ENCODE peak calls at places on chromosomes 1 and 21, in eight cellular contexts. W, U, N, L, A, O, V and I are unnamed samples.

GRCh38 chr1:212485895-212486590 is 53.3 kb downstream of the NENF start:
- DNase-seq in U (no peak), L (no peak), W (no peak), A (no peak), N (no peak), V (peak), O (peak), I (peak)

GRCh38 chr1:100265562-100265930 is 470 bp upstream of the RTCA start:
- DNase-seq in A (no peak), L (no peak), V (no peak), W (no peak), O (no peak), U (peak), N (no peak), I (no peak)

GRCh38 chr1:11521605-11522399 is 42.8 kb downstream of the DISP3 start:
- DNase-seq in A (no peak), W (no peak), L (no peak), U (no peak), O (no peak), N (no peak), V (no peak), I (no peak)

GRCh38 chr1:227729144-227729880 is 5.8 kb downstream of the JMJD4 start:
- DNase-seq in O (no peak), W (peak), U (no peak), L (no peak), N (no peak), V (no peak), A (no peak), I (no peak)

GRCh38 chr1:180636138-180636537 is 4.3 kb downstream of the XPR1 start:
- DNase-seq in W (no peak), L (no peak), N (no peak), A (no peak), U (no peak), O (no peak), V (no peak), I (peak)

GRCh38 chr21:43957128-43957571 is 55.0 kb upstream of the TRAPPC10 start:
- DNase-seq in O (peak), U (no peak), A (no peak), L (no peak), W (no peak), V (no peak), N (no peak), I (no peak)

GRCh38 chr1:229781453-229781852 is 155.4 kb downstream of the URB2 start:
- DNase-seq in N (no peak), V (no peak), W (no peak), A (no peak), L (peak), U (no peak), O (peak), I (no peak)

GRCh38 chr1:9151326-9151860 is 22.5 kb upstream of the GPR157 start:
- DNase-seq in O (peak), V (peak), W (no peak), A (no peak), U (no peak), L (no peak), N (no peak), I (no peak)

GRCh38 chr1:28193701-28194161 is 17.2 kb upstream of the PTAFR start:
- DNase-seq in V (no peak), L (no peak), U (no peak), N (no peak), W (no peak), A (no peak), O (no peak), I (no peak)

GRCh38 chr21:42465008-42465878 is 30.8 kb downstream of the RSPH1 start:
- DNase-seq in U (no peak), N (no peak), W (no peak), A (no peak), L (no peak), O (no peak), V (no peak), I (peak)

GRCh38 chr1:229019647-229020281 is 251.1 kb upstream of the RAB4A start:
- DNase-seq in V (no peak), A (no peak), U (no peak), N (no peak), L (no peak), O (no peak), W (no peak), I (no peak)

GRCh38 chr1:24412408-24412807 is 1.2 kb downstream of the STPG1 start:
- DNase-seq in W (no peak), N (no peak), U (no peak), L (no peak), V (no peak), A (no peak), O (no peak), I (no peak)